ENCODE peak calls at places on chromosome 1, in ten cellular contexts. I, H, T, Q, P, D, O, E, J and X are unnamed samples. For H3K27me3, the result is how much of the 10 kb centered on the place peaks cover.

GRCh38 chr1:207963429-207964194 is 52.7 kb upstream of the CD34 start:
- DNase-seq in I (peak), H (peak), T (peak), Q (peak), P (peak), D (peak), O (peak), E (peak), J (peak), X (peak)

GRCh38 chr1:206809504-206810084 is 37.3 kb upstream of the IL10 start:
- DNase-seq in I (no peak), H (peak), T (peak), Q (no peak), P (no peak), D (no peak), O (peak), E (no peak), J (no peak), X (peak)

GRCh38 chr1:235767795-235768194 is 98.9 kb downstream of the LYST start:
- DNase-seq in I (no peak), H (no peak), T (no peak), Q (no peak), P (no peak), D (no peak), O (no peak), E (no peak), J (no peak), X (no peak)

GRCh38 chr1:56547977-56548376 is 31.4 kb downstream of the PLPP3 start:
- DNase-seq in I (no peak), H (peak), T (no peak), Q (no peak), P (no peak), D (peak), O (no peak), E (no peak), J (no peak), X (no peak)

GRCh38 chr1:110726755-110727154 is 52.0 kb upstream of the KCNA3 start:
- DNase-seq in I (no peak), H (no peak), T (no peak), Q (peak), P (no peak), D (no peak), O (no peak), E (no peak), J (no peak), X (no peak)

GRCh38 chr1:205142105-205142475 is 20.3 kb upstream of the RBBP5 start:
- DNase-seq in I (peak), H (no peak), T (no peak), Q (no peak), P (no peak), D (no peak), O (no peak), E (no peak), J (no peak), X (no peak)

GRCh38 chr1:230790026-230790425 is 42.8 kb downstream of the CAPN9 start:
- DNase-seq in I (no peak), H (no peak), T (no peak), Q (no peak), P (no peak), D (no peak), O (no peak), E (no peak), J (no peak), X (no peak)

GRCh38 chr1:20494609-20495311 is 8.8 kb upstream of the CAMK2N1 start:
- DNase-seq in I (no peak), H (no peak), T (peak), Q (no peak), P (no peak), D (no peak), O (peak), E (no peak), J (no peak), X (no peak)

GRCh38 chr1:184608990-184609389 is 145.7 kb downstream of the EDEM3 start:
- DNase-seq in I (no peak), H (no peak), T (no peak), Q (no peak), P (no peak), D (no peak), O (no peak), E (no peak), J (no peak), X (no peak)

GRCh38 chr1:118100686-118101300 is 84.2 kb downstream of the SPAG17 start:
- DNase-seq in I (no peak), H (peak), T (peak), Q (no peak), P (no peak), D (no peak), O (no peak), E (no peak), J (no peak), X (no peak)

GRCh38 chr1:31020007-31020790 is 45.3 kb downstream of the PUM1 start:
- DNase-seq in I (no peak), H (peak), T (no peak), Q (no peak), P (no peak), D (no peak), O (no peak), E (no peak), J (no peak), X (no peak)

GRCh38 chr1:165080253-165080896 is 276.1 kb downstream of the LMX1A start:
- DNase-seq in I (no peak), H (no peak), T (peak), Q (no peak), P (no peak), D (no peak), O (no peak), E (no peak), J (no peak), X (no peak)

GRCh38 chr1:47409311-47410085 is 6.6 kb upstream of the FOXE3 start:
- DNase-seq in I (no peak), H (no peak), T (peak), Q (no peak), P (no peak), D (no peak), O (peak), E (no peak), J (no peak), X (no peak)
- H3K27me3 ChIP-seq in I (half or more), H (under half), T (under half), Q (under half), P (under half), D (under half), O (under half), E (under half), J (under half), X (under half)

GRCh38 chr1:156401175-156401574 is 32.2 kb downstream of the RHBG start:
- DNase-seq in I (no peak), H (no peak), T (no peak), Q (no peak), P (no peak), D (no peak), O (no peak), E (no peak), J (no peak), X (no peak)
- H3K27me3 ChIP-seq in I (under half), H (under half), T (under half), Q (under half), P (under half), D (under half), O (under half), E (under half), J (under half), X (under half)

GRCh38 chr1:159014851-159015250 is 5.1 kb downstream of the IFI16 start:
- DNase-seq in I (no peak), H (no peak), T (no peak), Q (no peak), P (no peak), D (no peak), O (no peak), E (no peak), J (no peak), X (no peak)
- H3K27me3 ChIP-seq in I (under half), H (under half), T (under half), Q (under half), P (under half), D (under half), O (under half), E (under half), J (under half), X (under half)

DNA sequence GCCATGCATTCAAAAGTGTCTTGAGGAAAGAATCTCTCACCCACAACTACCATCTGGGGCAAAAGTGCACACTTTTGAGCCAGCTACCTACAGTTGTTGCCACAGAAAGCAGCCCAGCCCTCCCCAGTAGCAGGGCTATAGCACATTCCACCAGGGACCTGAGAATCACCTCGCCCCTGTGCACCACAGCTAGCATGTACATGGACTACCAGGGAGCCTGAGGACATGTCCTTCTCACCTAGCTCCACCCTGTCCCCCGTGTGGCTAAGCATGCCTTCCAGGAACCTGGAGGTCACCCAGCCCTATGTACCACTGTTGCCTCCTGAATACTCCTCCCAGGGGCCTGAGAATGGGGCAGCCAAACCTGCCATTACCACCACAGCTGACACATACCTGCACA is 16.9 kb downstream of the SPRR2G start:
- DNase-seq in I (no peak), H (no peak), T (no peak), Q (no peak), P (no peak), D (no peak), O (no peak), E (no peak), J (no peak), X (no peak)
- H3K27me3 ChIP-seq in I (under half), H (under half), T (under half), Q (under half), P (under half), D (under half), O (under half), E (under half), J (under half), X (under half)

GRCh38 chr1:65156910-65157545 is 9.0 kb downstream of the AK4 start:
- DNase-seq in I (no peak), H (no peak), T (no peak), Q (no peak), P (no peak), D (no peak), O (no peak), E (no peak), J (no peak), X (no peak)
- H3K27me3 ChIP-seq in I (under half), H (under half), T (under half), Q (under half), P (under half), D (under half), O (under half), E (under half), J (under half), X (under half)